ENCODE peak calls at places on chromosomes 13 and 19, in seven cellular contexts. One of them, this sample, is unnamed.

GRCh38 chr13:80556291-80556690 is 215.4 kb upstream of the SPRY2 start:
- DNase-seq in IMR-90: no peak
- DNase-seq in mesenchymal stem cell: no peak
- DNase-seq in H9: no peak
- DNase-seq in neuronal stem cell: no peak
- DNase-seq in H1: no peak
- DNase-seq in mesendoderm: no peak
- DNase-seq in this sample: no peak

GRCh38 chr13:97339019-97339988 is 94.7 kb upstream of the RAP2A start:
- DNase-seq in IMR-90: peak; percentile 98
- DNase-seq in mesenchymal stem cell: peak; percentile 67
- DNase-seq in H9: no peak
- DNase-seq in neuronal stem cell: no peak
- DNase-seq in H1: no peak
- DNase-seq in mesendoderm: no peak
- DNase-seq in this sample: peak; percentile 55

GRCh38 chr19:50478901-50479715 is 2.5 kb upstream of the GARIN5A start:
- DNase-seq in IMR-90: peak; percentile 44
- DNase-seq in mesenchymal stem cell: peak; percentile 27
- DNase-seq in H9: peak; percentile 83
- DNase-seq in neuronal stem cell: no peak
- DNase-seq in H1: no peak
- DNase-seq in mesendoderm: peak; percentile 79
- DNase-seq in this sample: peak; percentile 25

GRCh38 chr19:44702551-44703176 is 3.7 kb downstream of the CEACAM16 start:
- DNase-seq in IMR-90: no peak
- DNase-seq in mesenchymal stem cell: no peak
- DNase-seq in H9: no peak
- DNase-seq in neuronal stem cell: no peak
- DNase-seq in H1: no peak
- DNase-seq in mesendoderm: no peak
- DNase-seq in this sample: no peak

GRCh38 chr13:112966776-112967175 is 2.2 kb upstream of the MCF2L start:
- DNase-seq in IMR-90: no peak
- DNase-seq in mesenchymal stem cell: no peak
- DNase-seq in H9: no peak
- DNase-seq in neuronal stem cell: no peak
- DNase-seq in H1: no peak
- DNase-seq in mesendoderm: no peak
- DNase-seq in this sample: no peak

GRCh38 chr13:82747331-82747730 is 1134.9 kb downstream of the SLITRK1 start:
- DNase-seq in IMR-90: no peak
- DNase-seq in mesenchymal stem cell: no peak
- DNase-seq in H9: no peak
- DNase-seq in neuronal stem cell: peak; percentile 44
- DNase-seq in H1: no peak
- DNase-seq in mesendoderm: peak; percentile 89
- DNase-seq in this sample: no peak

GRCh38 chr19:12126707-12127106 is 13.4 kb downstream of the ZNF20 start:
- DNase-seq in IMR-90: peak; percentile 19
- DNase-seq in mesenchymal stem cell: no peak
- DNase-seq in H9: no peak
- DNase-seq in neuronal stem cell: no peak
- DNase-seq in H1: no peak
- DNase-seq in mesendoderm: no peak
- DNase-seq in this sample: peak; percentile 64

GRCh38 chr19:58563034-58563573 is 4.7 kb upstream of the UBE2M start:
- DNase-seq in IMR-90: no peak
- DNase-seq in mesenchymal stem cell: no peak
- DNase-seq in H9: peak; percentile 51
- DNase-seq in neuronal stem cell: no peak
- DNase-seq in H1: no peak
- DNase-seq in mesendoderm: no peak
- DNase-seq in this sample: no peak

GRCh38 chr13:75621147-75621546 is 15.0 kb upstream of the LMO7 start:
- DNase-seq in IMR-90: peak; percentile 70
- DNase-seq in mesenchymal stem cell: no peak
- DNase-seq in H9: no peak
- DNase-seq in neuronal stem cell: no peak
- DNase-seq in H1: no peak
- DNase-seq in mesendoderm: no peak
- DNase-seq in this sample: peak; percentile 83

GRCh38 chr13:76822691-76823267 is 63.4 kb downstream of the KCTD12 start:
- DNase-seq in IMR-90: peak; percentile 34
- DNase-seq in mesenchymal stem cell: peak; percentile 37
- DNase-seq in H9: no peak
- DNase-seq in neuronal stem cell: no peak
- DNase-seq in H1: no peak
- DNase-seq in mesendoderm: peak; percentile 42
- DNase-seq in this sample: peak; percentile 78

GRCh38 chr19:5985098-5985783 is 7.3 kb upstream of the RANBP3 start:
- DNase-seq in IMR-90: peak; percentile 61
- DNase-seq in mesenchymal stem cell: peak; percentile 44
- DNase-seq in H9: no peak
- DNase-seq in neuronal stem cell: no peak
- DNase-seq in H1: no peak
- DNase-seq in mesendoderm: no peak
- DNase-seq in this sample: no peak

GRCh38 chr19:46426506-46427162 is 2.1 kb downstream of the PNMA8C start:
- DNase-seq in IMR-90: peak; percentile 68
- DNase-seq in mesenchymal stem cell: peak; percentile 83
- DNase-seq in H9: peak; percentile 85
- DNase-seq in neuronal stem cell: peak; percentile 88
- DNase-seq in H1: no peak
- DNase-seq in mesendoderm: peak; percentile 87
- DNase-seq in this sample: peak; percentile 37

GRCh38 chr13:53254495-53254894 is 225.9 kb downstream of the OLFM4 start:
- DNase-seq in IMR-90: no peak
- DNase-seq in mesenchymal stem cell: no peak
- DNase-seq in H9: peak; percentile 34
- DNase-seq in neuronal stem cell: no peak
- DNase-seq in H1: no peak
- DNase-seq in mesendoderm: peak; percentile 31
- DNase-seq in this sample: no peak

GRCh38 chr13:53255795-53256194 is 227.2 kb downstream of the OLFM4 start:
- DNase-seq in IMR-90: no peak
- DNase-seq in mesenchymal stem cell: no peak
- DNase-seq in H9: no peak
- DNase-seq in neuronal stem cell: no peak
- DNase-seq in H1: no peak
- DNase-seq in mesendoderm: no peak
- DNase-seq in this sample: no peak

GRCh38 chr13:53249236-53249635 is 220.6 kb downstream of the OLFM4 start:
- DNase-seq in IMR-90: no peak
- DNase-seq in mesenchymal stem cell: no peak
- DNase-seq in H9: no peak
- DNase-seq in neuronal stem cell: no peak
- DNase-seq in H1: no peak
- DNase-seq in mesendoderm: no peak
- DNase-seq in this sample: no peak

GRCh38 chr13:53250272-53250875 is 221.8 kb downstream of the OLFM4 start:
- DNase-seq in IMR-90: peak; percentile 72
- DNase-seq in mesenchymal stem cell: peak; percentile 67
- DNase-seq in H9: no peak
- DNase-seq in neuronal stem cell: peak; percentile 80
- DNase-seq in H1: no peak
- DNase-seq in mesendoderm: peak; percentile 85
- DNase-seq in this sample: peak; percentile 90

GRCh38 chr13:53250977-53251376 is 222.4 kb downstream of the OLFM4 start:
- DNase-seq in IMR-90: no peak
- DNase-seq in mesenchymal stem cell: no peak
- DNase-seq in H9: no peak
- DNase-seq in neuronal stem cell: no peak
- DNase-seq in H1: no peak
- DNase-seq in mesendoderm: no peak
- DNase-seq in this sample: no peak
- H3K4ac ChIP-seq in IMR-90: no peak overlapping the region
- H3K4ac ChIP-seq in mesenchymal stem cell: no peak overlapping the region
- H3K4ac ChIP-seq in H9: no peak overlapping the region
- H3K4ac ChIP-seq in neuronal stem cell: no peak overlapping the region
- H3K4ac ChIP-seq in H1: no peak overlapping the region
- H3K4ac ChIP-seq in mesendoderm: no peak overlapping the region
- H3K4ac ChIP-seq in this sample: no peak overlapping the region

DNA sequence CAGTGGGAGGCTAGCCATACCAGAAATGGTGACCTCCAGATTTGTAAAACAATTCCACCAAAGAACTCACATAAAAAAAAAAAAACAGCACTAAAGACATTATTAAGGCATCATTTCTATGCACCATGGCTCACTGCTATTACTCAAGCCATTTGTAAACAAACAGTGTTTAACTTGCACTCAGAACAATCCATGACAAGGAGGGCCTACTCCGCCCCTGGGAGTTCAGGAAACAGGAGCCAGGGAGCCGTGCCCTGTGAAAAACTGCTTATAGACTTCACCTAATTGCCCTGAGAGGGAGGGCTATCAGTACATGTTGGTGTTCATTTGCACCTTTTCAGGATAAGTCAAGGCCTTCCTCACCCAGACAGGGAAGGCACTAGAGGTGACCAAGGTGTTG is 103.2 kb downstream of the ZNF429 start:
- DNase-seq in IMR-90: no peak
- DNase-seq in mesenchymal stem cell: no peak
- DNase-seq in H9: no peak
- DNase-seq in neuronal stem cell: no peak
- DNase-seq in H1: no peak
- DNase-seq in mesendoderm: no peak
- DNase-seq in this sample: no peak
- H3K4ac ChIP-seq in IMR-90: no peak overlapping the region
- H3K4ac ChIP-seq in mesenchymal stem cell: no peak overlapping the region
- H3K4ac ChIP-seq in H9: no peak overlapping the region
- H3K4ac ChIP-seq in neuronal stem cell: no peak overlapping the region
- H3K4ac ChIP-seq in H1: no peak overlapping the region
- H3K4ac ChIP-seq in mesendoderm: no peak overlapping the region
- H3K4ac ChIP-seq in this sample: no peak overlapping the region

GRCh38 chr19:4360641-4361151 is 17.3 kb downstream of the MPND start:
- DNase-seq in IMR-90: no peak
- DNase-seq in mesenchymal stem cell: no peak
- DNase-seq in H9: peak; percentile 53
- DNase-seq in neuronal stem cell: no peak
- DNase-seq in H1: no peak
- DNase-seq in mesendoderm: peak; percentile 42
- DNase-seq in this sample: no peak
- H3K4ac ChIP-seq in IMR-90: peak overlapping the region; percentile 40
- H3K4ac ChIP-seq in mesenchymal stem cell: no peak overlapping the region
- H3K4ac ChIP-seq in H9: no peak overlapping the region
- H3K4ac ChIP-seq in neuronal stem cell: no peak overlapping the region
- H3K4ac ChIP-seq in H1: no peak overlapping the region
- H3K4ac ChIP-seq in mesendoderm: no peak overlapping the region
- H3K4ac ChIP-seq in this sample: no peak overlapping the region

GRCh38 chr13:110339975-110340550 is 33.0 kb downstream of the COL4A2 start:
- DNase-seq in IMR-90: no peak
- DNase-seq in mesenchymal stem cell: no peak
- DNase-seq in H9: no peak
- DNase-seq in neuronal stem cell: no peak
- DNase-seq in H1: no peak
- DNase-seq in mesendoderm: no peak
- DNase-seq in this sample: no peak

GRCh38 chr13:110336681-110337080 is 29.6 kb downstream of the COL4A2 start:
- DNase-seq in IMR-90: peak; percentile 78
- DNase-seq in mesenchymal stem cell: peak; percentile 81
- DNase-seq in H9: no peak
- DNase-seq in neuronal stem cell: no peak
- DNase-seq in H1: no peak
- DNase-seq in mesendoderm: no peak
- DNase-seq in this sample: no peak

GRCh38 chr13:110337287-110337686 is 30.2 kb downstream of the COL4A2 start:
- DNase-seq in IMR-90: no peak
- DNase-seq in mesenchymal stem cell: no peak
- DNase-seq in H9: no peak
- DNase-seq in neuronal stem cell: no peak
- DNase-seq in H1: no peak
- DNase-seq in mesendoderm: no peak
- DNase-seq in this sample: no peak

GRCh38 chr13:110339263-110339662 is 32.2 kb downstream of the COL4A2 start:
- DNase-seq in IMR-90: no peak
- DNase-seq in mesenchymal stem cell: no peak
- DNase-seq in H9: no peak
- DNase-seq in neuronal stem cell: no peak
- DNase-seq in H1: no peak
- DNase-seq in mesendoderm: no peak
- DNase-seq in this sample: no peak

GRCh38 chr13:110338441-110339101 is 31.5 kb downstream of the COL4A2 start:
- DNase-seq in IMR-90: peak; percentile 75
- DNase-seq in mesenchymal stem cell: peak; percentile 91
- DNase-seq in H9: no peak
- DNase-seq in neuronal stem cell: peak; percentile 33
- DNase-seq in H1: no peak
- DNase-seq in mesendoderm: peak; percentile 66
- DNase-seq in this sample: peak; percentile 58
- H3K4ac ChIP-seq in IMR-90: peak overlapping the region; percentile 99
- H3K4ac ChIP-seq in mesenchymal stem cell: peak overlapping the region; percentile 71
- H3K4ac ChIP-seq in H9: no peak overlapping the region
- H3K4ac ChIP-seq in neuronal stem cell: no peak overlapping the region
- H3K4ac ChIP-seq in H1: no peak overlapping the region
- H3K4ac ChIP-seq in mesendoderm: no peak overlapping the region
- H3K4ac ChIP-seq in this sample: no peak overlapping the region

GRCh38 chr19:20968092-20968491 is 45.0 kb downstream of the ZNF85 start:
- DNase-seq in IMR-90: no peak
- DNase-seq in mesenchymal stem cell: no peak
- DNase-seq in H9: no peak
- DNase-seq in neuronal stem cell: no peak
- DNase-seq in H1: no peak
- DNase-seq in mesendoderm: no peak
- DNase-seq in this sample: no peak
- H3K4ac ChIP-seq in IMR-90: no peak overlapping the region
- H3K4ac ChIP-seq in mesenchymal stem cell: no peak overlapping the region
- H3K4ac ChIP-seq in H9: no peak overlapping the region
- H3K4ac ChIP-seq in neuronal stem cell: no peak overlapping the region
- H3K4ac ChIP-seq in H1: no peak overlapping the region
- H3K4ac ChIP-seq in mesendoderm: no peak overlapping the region
- H3K4ac ChIP-seq in this sample: no peak overlapping the region

GRCh38 chr13:46016216-46016615 is 36.3 kb downstream of the ZC3H13 start:
- DNase-seq in IMR-90: no peak
- DNase-seq in mesenchymal stem cell: no peak
- DNase-seq in H9: no peak
- DNase-seq in neuronal stem cell: no peak
- DNase-seq in H1: no peak
- DNase-seq in mesendoderm: no peak
- DNase-seq in this sample: no peak
- H3K4ac ChIP-seq in IMR-90: no peak overlapping the region
- H3K4ac ChIP-seq in mesenchymal stem cell: no peak overlapping the region
- H3K4ac ChIP-seq in H9: no peak overlapping the region
- H3K4ac ChIP-seq in neuronal stem cell: no peak overlapping the region
- H3K4ac ChIP-seq in H1: no peak overlapping the region
- H3K4ac ChIP-seq in mesendoderm: no peak overlapping the region
- H3K4ac ChIP-seq in this sample: no peak overlapping the region

GRCh38 chr13:46495647-46496046 is 57.3 kb upstream of the LRCH1 start:
- DNase-seq in IMR-90: no peak
- DNase-seq in mesenchymal stem cell: no peak
- DNase-seq in H9: no peak
- DNase-seq in neuronal stem cell: no peak
- DNase-seq in H1: no peak
- DNase-seq in mesendoderm: no peak
- DNase-seq in this sample: peak; percentile 44
- H3K4ac ChIP-seq in IMR-90: no peak overlapping the region
- H3K4ac ChIP-seq in mesenchymal stem cell: no peak overlapping the region
- H3K4ac ChIP-seq in H9: no peak overlapping the region
- H3K4ac ChIP-seq in neuronal stem cell: no peak overlapping the region
- H3K4ac ChIP-seq in H1: no peak overlapping the region
- H3K4ac ChIP-seq in mesendoderm: no peak overlapping the region
- H3K4ac ChIP-seq in this sample: no peak overlapping the region